ENCODE peak calls at places on chromosomes 5 and 9, in four cellular contexts. D is cardiac muscle cell; Z is CD8-positive, alpha-beta memory T cell; R is activated naive CD4-positive, alpha-beta T cell treated with anti-CD3 and anti-CD28 coated beads for 36 hours. T is an unnamed sample.

GRCh38 chr9:78091736-78092135 is 60.1 kb upstream of the GNAQ start:
- DNase-seq in D (no peak), Z (no peak), R (no peak), T (no peak)

GRCh38 chr5:66666778-66667177 is 70.6 kb downstream of the MAST4 start:
- DNase-seq in D (no peak), R (no peak), Z (no peak), T (peak)

GRCh38 chr9:130003943-130004552 is 38.9 kb downstream of the FNBP1 start:
- DNase-seq in Z (no peak), D (no peak), R (no peak), T (no peak)

GRCh38 chr5:154267516-154267915 is 77.0 kb downstream of the GALNT10 start:
- DNase-seq in Z (no peak), R (no peak), D (no peak), T (no peak)

GRCh38 chr5:38403407-38403806 is 145.0 kb downstream of the EGFLAM start:
- DNase-seq in Z (no peak), D (peak), R (no peak), T (no peak)

GRCh38 chr5:113193311-113193978 is 216.8 kb downstream of the DCP2 start:
- DNase-seq in D (no peak), R (no peak), Z (no peak), T (no peak)

GRCh38 chr9:127336708-127337352 is 60.1 kb upstream of the SLC2A8 start:
- DNase-seq in R (no peak), Z (no peak), D (peak), T (no peak)

GRCh38 chr5:136374003-136374402 is 8.7 kb upstream of the TRPC7 start:
- DNase-seq in R (no peak), Z (no peak), D (peak), T (no peak)

GRCh38 chr9:83197611-83198010 is 134.7 kb upstream of the RASEF start:
- DNase-seq in D (no peak), R (no peak), Z (no peak), T (no peak)

GRCh38 chr5:39352931-39353330 is 11.4 kb downstream of the C9 start:
- DNase-seq in Z (no peak), R (no peak), D (no peak), T (no peak)

GRCh38 chr9:133528001-133528886 is 3.5 kb upstream of the MYMK start:
- DNase-seq in D (no peak), R (no peak), Z (no peak), T (no peak)

GRCh38 chr5:163770625-163771024 is 265.2 kb downstream of the MAT2B start:
- DNase-seq in R (no peak), Z (no peak), D (no peak), T (no peak)

GRCh38 chr9:94919376-94920098 is 193.0 kb downstream of the AOPEP start:
- DNase-seq in Z (no peak), D (peak), R (no peak), T (no peak)

GRCh38 chr5:157431544-157432200 is 28.3 kb upstream of the NIPAL4 start:
- DNase-seq in R (peak), D (peak), Z (no peak), T (peak)

GRCh38 chr5:170135796-170136490 is 30.2 kb downstream of the FOXI1 start:
- DNase-seq in Z (no peak), D (peak), R (no peak), T (no peak)

GRCh38 chr9:75601280-75601679 is 289.2 kb upstream of the PCSK5 start:
- DNase-seq in Z (no peak), R (no peak), D (no peak), T (no peak)

GRCh38 chr5:154740483-154740882 is 14.7 kb upstream of the LARP1 start:
- DNase-seq in R (no peak), D (peak), Z (no peak), T (no peak)

GRCh38 chr5:143398451-143399237 is 4.8 kb downstream of the NR3C1 start:
- DNase-seq in D (peak), R (no peak), Z (no peak), T (no peak)

GRCh38 chr9:127084071-127085039 is 38.1 kb downstream of the ANGPTL2 start:
- DNase-seq in D (no peak), R (no peak), Z (no peak), T (no peak)

GRCh38 chr5:8633706-8634105 is 764.8 kb downstream of the MTRR start:
- DNase-seq in D (peak), R (no peak), Z (no peak), T (no peak)

GRCh38 chr9:113343732-113344231 is 3.7 kb upstream of the WDR31 start:
- DNase-seq in Z (no peak), D (peak), R (peak), T (peak)

GRCh38 chr5:91166040-91166807 is 216.9 kb downstream of the ARRDC3 start:
- DNase-seq in Z (no peak), R (no peak), D (peak), T (no peak)

GRCh38 chr9:109001275-109001676 is 12.0 kb downstream of the CTNNAL1 start:
- DNase-seq in D (peak), R (no peak), Z (no peak), T (no peak)

GRCh38 chr5:80744149-80744548 is 89.4 kb upstream of the DHFR start:
- DNase-seq in Z (no peak), R (no peak), D (no peak), T (no peak)

T was measured in DND-41.